ENCODE peak calls at places on chromosomes 4 and X, in eight cellular contexts. A is natural killer cell treated with Interleukin-12 subunit alpha and Interleukin-12 subunit beta and Interleukin-15 and Interleukin-18, amount 100 ng/mL, for 72 hours; Q is neuronal stem cell; D is T-cell; P is HT-29; S is GM04503; H is GM23248; Y is endothelial cell. L is an unnamed sample.

GRCh38 chr4:42655921-42656735 is 777 bp downstream of the ATP8A1 start:
- DNase-seq in S (no peak), P (peak), H (peak), A (peak), Q (peak), Y (peak), D (peak), L (peak)

GRCh38 chr4:38160487-38161207 is 200.4 kb downstream of the PTTG2 start:
- DNase-seq in Y (no peak), P (peak), A (no peak), S (peak), D (peak), H (peak), Q (peak), L (peak)

GRCh38 chrX:14670819-14671218 is 141.5 kb downstream of the GLRA2 start:
- DNase-seq in A (no peak), Y (no peak), Q (no peak), S (no peak), D (no peak), P (no peak), H (no peak), L (no peak)

GRCh38 chr4:174394915-174395314 is 111.2 kb downstream of the CEP44 start:
- DNase-seq in H (peak), S (peak), Y (no peak), P (no peak), D (no peak), A (no peak), Q (no peak), L (no peak)

GRCh38 chrX:38768079-38768478 is 33.2 kb upstream of the MID1IP1 start:
- DNase-seq in H (peak), Q (no peak), A (no peak), P (peak), D (no peak), Y (no peak), S (peak), L (peak)

GRCh38 chr4:78650106-78651021 is 98.8 kb downstream of the ANXA3 start:
- DNase-seq in D (no peak), H (peak), A (no peak), Y (no peak), S (peak), Q (no peak), P (no peak), L (no peak)

GRCh38 chrX:71315917-71316316 is 14.4 kb downstream of the ITGB1BP2 start:
- DNase-seq in D (no peak), H (peak), Q (no peak), A (no peak), Y (no peak), P (no peak), S (peak), L (no peak)

GRCh38 chr4:155944516-155944915 is 9.2 kb downstream of the CTSO start:
- DNase-seq in Y (no peak), H (no peak), Q (no peak), S (no peak), P (no peak), A (no peak), D (no peak), L (no peak)

L was measured in central memory CD4-positive, alpha-beta T cell.